ENCODE peak calls at places on chromosomes 12 and 14, in five cellular contexts. J, F, H, B and T are unnamed samples.

GRCh38 chr14:49966304-49966809 is 73.5 kb downstream of the ARF6 start:
- DNase-seq in H (no peak), J (no peak), B (peak; percentile 87), F (no peak), T (no peak)

GRCh38 chr12:127628655-127629054 is 638.3 kb upstream of the TMEM132C start:
- DNase-seq in B (no peak), H (peak; percentile 68), F (no peak), J (no peak), T (no peak)

GRCh38 chr14:100851586-100851916 is 25.6 kb downstream of the MEG3 start:
- DNase-seq in J (no peak), B (no peak), H (no peak), F (no peak), T (no peak)

GRCh38 chr14:52069617-52070431 is 965 bp upstream of the NID2 start:
- DNase-seq in J (no peak), H (peak; percentile 20), B (no peak), F (no peak), T (no peak)

GRCh38 chr12:105204916-105205315 is 31.1 kb downstream of the APPL2 start:
- DNase-seq in F (no peak), B (no peak), H (peak; percentile 87), J (peak; percentile 1), T (no peak)

GRCh38 chr12:127899981-127900380 is 367.0 kb upstream of the TMEM132C start:
- DNase-seq in H (no peak), B (no peak), J (no peak), F (no peak), T (no peak)

GRCh38 chr12:5114436-5114835 is 70.8 kb downstream of the KCNA5 start:
- DNase-seq in J (no peak), H (no peak), B (no peak), F (no peak), T (no peak)

GRCh38 chr12:109947511-109947910 is 47.4 kb downstream of the TCHP start:
- DNase-seq in B (no peak), F (no peak), H (peak; percentile 30), J (no peak), T (no peak)

GRCh38 chr14:24422694-24423531 is 6.6 kb downstream of the CBLN3 start:
- DNase-seq in J (no peak), F (no peak), H (no peak), B (no peak), T (no peak)

GRCh38 chr12:47017901-47018479 is 61.4 kb upstream of the PCED1B start:
- DNase-seq in F (no peak), J (no peak), H (peak; percentile 82), B (peak; percentile 85), T (no peak)

GRCh38 chr12:27505124-27505523 is 18.9 kb upstream of the PPFIBP1 start:
- DNase-seq in H (no peak), B (no peak), J (no peak), F (no peak), T (no peak)

GRCh38 chr12:106280101-106280500 is 22.4 kb upstream of the TCP11L2 start:
- DNase-seq in B (no peak), J (no peak), F (no peak), H (no peak), T (no peak)

GRCh38 chr14:95935228-95935822 is 58.7 kb downstream of the TUNAR start:
- DNase-seq in J (no peak), F (no peak), H (no peak), B (no peak), T (no peak)

GRCh38 chr14:100406505-100407131 is 83.5 kb downstream of the SLC25A47 start:
- DNase-seq in B (peak; percentile 66), H (peak; percentile 65), J (no peak), F (no peak), T (no peak)

GRCh38 chr14:49692895-49693737 is at the start of gene KLHDC1:
- DNase-seq in J (peak; percentile 58), B (peak; percentile 78), F (peak; percentile 82), H (peak; percentile 32), T (peak; percentile 70)

GRCh38 chr12:68269727-68270126 is 16.3 kb upstream of the IL22 start:
- DNase-seq in J (no peak), F (no peak), H (no peak), B (no peak), T (no peak)

GRCh38 chr14:55599250-55599879 is 19.4 kb downstream of the KTN1 start:
- DNase-seq in J (no peak), B (peak; percentile 90), F (no peak), H (no peak), T (no peak)

GRCh38 chr12:76784600-76785051 is 20.7 kb downstream of the ZDHHC17 start:
- DNase-seq in B (no peak), F (no peak), J (no peak), H (no peak), T (no peak)

GRCh38 chr12:117118838-117119591 is 19.8 kb upstream of the TESC start:
- DNase-seq in H (no peak), F (no peak), B (no peak), J (no peak), T (peak; percentile 77)

GRCh38 chr14:99252940-99253868 is 18.8 kb downstream of the BCL11B start:
- DNase-seq in H (no peak), F (no peak), B (no peak), J (no peak), T (no peak)

GRCh38 chr14:24032727-24033418 is 18.9 kb upstream of the CARMIL3 start:
- DNase-seq in J (no peak), H (peak; percentile 52), F (no peak), B (peak; percentile 92), T (no peak)

GRCh38 chr14:22084393-22085281 is 411.0 kb upstream of the OR4E1 start:
- DNase-seq in H (peak; percentile 30), F (peak; percentile 10), B (peak; percentile 71), J (no peak), T (peak; percentile 6)

GRCh38 chr12:84069079-84069661 is 843.4 kb downstream of the SLC6A15 start:
- DNase-seq in F (no peak), B (no peak), H (no peak), J (no peak), T (no peak)

GRCh38 chr14:106115401-106115800 is 589.0 kb downstream of the TMEM121 start:
- DNase-seq in F (no peak), B (no peak), H (no peak), J (no peak), T (no peak)

GRCh38 chr14:35287481-35288013 is 4.6 kb upstream of the PSMA6 start:
- DNase-seq in B (no peak), F (no peak), J (peak; percentile 50), H (no peak), T (no peak)

GRCh38 chr12:9049520-9050133 is 60.3 kb downstream of the KLRG1 start:
- DNase-seq in J (no peak), F (peak; percentile 43), H (peak; percentile 37), B (peak; percentile 57), T (no peak)

GRCh38 chr12:118964988-118965387 is 16.4 kb upstream of the SRRM4 start:
- DNase-seq in J (no peak), H (no peak), F (no peak), B (no peak), T (peak; percentile 48)

GRCh38 chr14:90663680-90664079 is 152.6 kb downstream of the TTC7B start:
- DNase-seq in H (no peak), B (no peak), F (no peak), J (no peak), T (no peak)

GRCh38 chr12:47686645-47687240 is 19.1 kb downstream of the RPAP3 start:
- DNase-seq in F (no peak), B (peak; percentile 66), J (no peak), H (peak; percentile 34), T (no peak)

GRCh38 chr12:76764856-76765255 is 941 bp downstream of the ZDHHC17 start:
- DNase-seq in F (no peak), J (no peak), H (no peak), B (no peak), T (no peak)

GRCh38 chr12:122471324-122472226 is 29.2 kb downstream of the ZCCHC8 start:
- DNase-seq in F (peak; percentile 12), J (no peak), B (peak; percentile 83), H (peak; percentile 35), T (peak; percentile 28)

GRCh38 chr12:93704122-93704521 is 26.9 kb downstream of the CRADD start:
- DNase-seq in H (no peak), B (no peak), F (no peak), J (no peak), T (no peak)

GRCh38 chr12:25328082-25328712 is 77.5 kb upstream of the KRAS start:
- DNase-seq in B (peak; percentile 30), H (no peak), F (no peak), J (no peak), T (no peak)

GRCh38 chr12:42588308-42588836 is 1.2 kb downstream of the PRICKLE1 start:
- DNase-seq in B (no peak), J (no peak), H (no peak), F (no peak), T (no peak)

GRCh38 chr12:2642896-2643425 is 151.8 kb upstream of the FKBP4 start:
- DNase-seq in J (no peak), H (no peak), F (no peak), B (no peak), T (no peak)

GRCh38 chr14:75049731-75050201 is 1.5 kb downstream of the MLH3 start:
- DNase-seq in H (no peak), J (no peak), B (no peak), F (no peak), T (no peak)